ENCODE peak calls at places on chromosomes 16 and 17, in ten cellular contexts. G is non-pigmented ciliary epithelial cell; A is cardiac fibroblast; C is HTR-8/SVneo; N is esophagus muscularis mucosa; W is activated T-cell treated with anti-CD3 and anti-CD28 coated beads, Interleukin-2, amount 50 U/mL, for 48 hours; F is SK-N-SH; Q is mammary epithelial cell; S is stimulated activated CD8-positive, alpha-beta memory T cell treated with anti-CD3 and anti-CD28 coated beads, Interleukin-4, amount 100 ng/mL, for 4 hours; B is pancreas. K is an unnamed sample.

GRCh38 chr16:89779917-89780316 is 36.5 kb downstream of the FANCA start:
- DNase-seq in A (no peak), B (no peak), Q (no peak), N (no peak), F (no peak), S (no peak), G (no peak), C (no peak), W (no peak), K (no peak)

GRCh38 chr17:64178011-64178825 is 48.3 kb upstream of the ERN1 start:
- DNase-seq in Q (peak), G (no peak), F (peak), N (no peak), B (no peak), S (no peak), A (no peak), W (no peak), C (no peak), K (no peak)

GRCh38 chr17:78324391-78325075 is 35.3 kb downstream of the SOCS3 start:
- DNase-seq in A (peak), Q (no peak), C (no peak), G (no peak), B (no peak), N (peak), S (no peak), F (peak), W (peak), K (no peak)

GRCh38 chr17:13776027-13776551 is 174.4 kb upstream of the HS3ST3A1 start:
- DNase-seq in B (no peak), A (no peak), G (no peak), W (no peak), Q (peak), F (peak), S (no peak), C (no peak), N (no peak), K (no peak)

GRCh38 chr16:693766-694165 is 3.6 kb upstream of the WDR24 start:
- DNase-seq in S (peak), F (no peak), B (no peak), C (no peak), W (no peak), G (no peak), N (no peak), A (no peak), Q (no peak), K (no peak)

GRCh38 chr16:54651440-54651839 is 279.2 kb upstream of the IRX5 start:
- DNase-seq in C (no peak), S (no peak), B (no peak), F (no peak), Q (no peak), W (no peak), N (no peak), G (no peak), A (no peak), K (no peak)

GRCh38 chr16:16861546-16861945 is 482.6 kb downstream of the NPIPA7 start:
- DNase-seq in C (no peak), W (peak), G (no peak), B (peak), A (peak), F (peak), S (no peak), Q (no peak), N (no peak), K (no peak)

GRCh38 chr17:40314557-40314953 is 5.6 kb downstream of the RARA start:
- DNase-seq in B (peak), A (peak), G (no peak), Q (peak), W (peak), N (no peak), S (peak), F (peak), C (peak), K (no peak)

GRCh38 chr17:32508926-32509325 is 22.1 kb downstream of the CDK5R1 start:
- DNase-seq in N (no peak), B (no peak), W (no peak), C (no peak), Q (no peak), G (no peak), S (no peak), A (no peak), F (no peak), K (no peak)

GRCh38 chr17:60165976-60166375 is 16.2 kb downstream of the CA4 start:
- DNase-seq in C (no peak), F (no peak), B (no peak), W (peak), Q (peak), G (no peak), N (no peak), A (no peak), S (no peak), K (no peak)

GRCh38 chr17:45144199-45145034 is 3.9 kb upstream of the HEXIM1 start:
- DNase-seq in A (no peak), F (peak), B (peak), S (no peak), G (no peak), N (no peak), W (peak), C (no peak), Q (no peak), K (no peak)

GRCh38 chr16:11045846-11046245 is 101.5 kb downstream of the CLEC16A start:
- DNase-seq in G (no peak), C (no peak), A (peak), B (no peak), W (no peak), N (no peak), S (no peak), F (no peak), Q (no peak), K (no peak)

GRCh38 chr17:13346996-13347762 is 254.6 kb downstream of the HS3ST3A1 start:
- DNase-seq in N (no peak), S (no peak), F (no peak), A (peak), G (peak), W (peak), Q (peak), C (no peak), B (no peak), K (no peak)

GRCh38 chr17:39237586-39237985 is 11.8 kb upstream of the STAC2 start:
- DNase-seq in C (no peak), W (no peak), Q (no peak), N (no peak), S (no peak), B (no peak), F (no peak), A (no peak), G (no peak), K (no peak)

GRCh38 chr16:73176577-73177013 is 128.7 kb upstream of the ZFHX3 start:
- DNase-seq in F (no peak), S (no peak), N (no peak), Q (peak), B (no peak), C (peak), A (peak), G (peak), W (no peak), K (no peak)

GRCh38 chr17:78532922-78533640 is 44.1 kb downstream of the DNAH17 start:
- DNase-seq in C (peak), B (no peak), S (no peak), N (no peak), Q (peak), G (peak), W (peak), F (no peak), A (peak), K (no peak)

GRCh38 chr17:74631468-74632195 is 8.1 kb upstream of the CD300E start:
- DNase-seq in B (no peak), F (peak), Q (no peak), G (no peak), N (no peak), S (no peak), A (peak), W (no peak), C (peak), K (no peak)

GRCh38 chr17:71505200-71505599 is 615.6 kb upstream of the SOX9 start:
- DNase-seq in W (no peak), A (no peak), Q (peak), B (no peak), S (no peak), F (no peak), C (no peak), G (peak), N (no peak), K (no peak)

GRCh38 chr17:12620200-12620720 is 45.4 kb upstream of the MYOCD start:
- DNase-seq in G (no peak), C (peak), B (no peak), N (no peak), Q (no peak), W (no peak), A (peak), F (no peak), S (no peak), K (no peak)

K was measured in NCI-H2081 treated with DMSO at 0.1 percent for 48 hours.